ENCODE peak calls at places on chromosomes 1 and 21, in five cellular contexts. F, L, X, W and U are unnamed samples.
A peak's percentile ranks its signal among the peaks of the same experiment; 100 is the strongest.

GRCh38 chr1:225750420-225750819 is 27.2 kb upstream of the SRP9 start:
- DNase-seq in X (no peak), W (no peak), L (no peak), F (no peak), U (no peak)

GRCh38 chr1:91889717-91890459 is 3.9 kb upstream of the TGFBR3 start:
- DNase-seq in X (peak; percentile 53), W (no peak), L (peak; percentile 93), F (no peak), U (no peak)

GRCh38 chr1:91783423-91784162 is 102.4 kb downstream of the TGFBR3 start:
- DNase-seq in L (no peak), W (no peak), X (peak; percentile 71), F (no peak), U (no peak)

GRCh38 chr1:167924553-167925223 is 10.8 kb upstream of the ADCY10 start:
- DNase-seq in W (no peak), L (no peak), X (no peak), F (no peak), U (no peak)

GRCh38 chr1:36653850-36654249 is 171.1 kb upstream of the CSF3R start:
- DNase-seq in L (peak; percentile 44), X (peak; percentile 8), W (no peak), F (no peak), U (no peak)

GRCh38 chr1:223010552-223011229 is 132.4 kb downstream of the TLR5 start:
- DNase-seq in W (no peak), L (no peak), X (peak; percentile 63), F (no peak), U (no peak)

GRCh38 chr1:44154665-44155064 is 13.2 kb upstream of the KLF18 start:
- DNase-seq in F (no peak), L (peak; percentile 98), X (peak; percentile 32), W (no peak), U (no peak)

GRCh38 chr1:93783876-93784275 is 95.1 kb downstream of the DNTTIP2 start:
- DNase-seq in W (no peak), L (no peak), X (no peak), F (peak; percentile 17), U (no peak)

GRCh38 chr1:234775477-234776246 is 165.7 kb upstream of the IRF2BP2 start:
- DNase-seq in W (no peak), X (peak; percentile 43), L (peak; percentile 48), F (peak; percentile 26), U (no peak)

GRCh38 chr1:65606426-65606825 is 186.0 kb downstream of the LEPR start:
- DNase-seq in L (no peak), F (no peak), X (no peak), W (no peak), U (no peak)

GRCh38 chr1:22625262-22625925 is 11.0 kb upstream of the C1QA start:
- DNase-seq in L (no peak), F (peak; percentile 88), W (peak; percentile 45), X (peak; percentile 4), U (peak; percentile 25)

GRCh38 chr21:38610573-38611251 is 112.4 kb upstream of the ERG start:
- DNase-seq in L (no peak), F (no peak), W (no peak), X (no peak), U (no peak)

GRCh38 chr1:48946070-48946469 is 169.4 kb upstream of the BEND5 start:
- DNase-seq in F (no peak), X (no peak), L (no peak), W (no peak), U (no peak)

GRCh38 chr1:218482683-218483082 is 137.5 kb downstream of the TGFB2 start:
- DNase-seq in W (no peak), L (no peak), X (no peak), F (no peak), U (peak; percentile 94)

GRCh38 chr21:28974531-28975227 is 18.0 kb downstream of the LTN1 start:
- DNase-seq in X (no peak), W (no peak), L (no peak), F (no peak), U (no peak)

GRCh38 chr1:115343200-115343737 is 5.2 kb upstream of the NGF start:
- DNase-seq in L (no peak), X (no peak), F (no peak), W (peak; percentile 34), U (no peak)

GRCh38 chr1:11299225-11299574 is 26.2 kb downstream of the UBIAD1 start:
- DNase-seq in L (no peak), X (no peak), W (no peak), F (no peak), U (no peak)

GRCh38 chr1:61973100-61973837 is 221.4 kb upstream of the L1TD1 start:
- DNase-seq in F (no peak), X (no peak), L (no peak), W (no peak), U (no peak)

GRCh38 chr1:209704584-209704983 is at the start of gene HSD11B1:
- DNase-seq in L (no peak), W (no peak), F (no peak), X (peak; percentile 17), U (peak; percentile 98)

GRCh38 chr1:216630532-216630931 is 92.7 kb downstream of the ESRRG start:
- DNase-seq in L (no peak), X (no peak), W (no peak), F (no peak), U (no peak)

GRCh38 chr21:38247738-38248509 is 8.9 kb upstream of the KCNJ15 start:
- DNase-seq in F (no peak), L (no peak), X (no peak), W (no peak), U (no peak)

GRCh38 chr1:229108598-229109201 is 162.2 kb upstream of the RAB4A start:
- DNase-seq in W (no peak), L (no peak), X (no peak), F (peak; percentile 65), U (no peak)
- H3K4me1 ChIP-seq in W (no peaks in the 10 kb centered on the region), L (no peaks in the 10 kb centered on the region), X (no peaks in the 10 kb centered on the region), F (peaks cover 5% of the 10 kb centered on the region), U (peaks cover 5% of the 10 kb centered on the region)

GRCh38 chr1:27403065-27403726 is 10.8 kb downstream of the GPR3 start:
- DNase-seq in F (peak; percentile 85), X (peak; percentile 48), L (no peak), W (no peak), U (peak; percentile 56)
- H3K4me1 ChIP-seq in F (peaks cover 24% of the 10 kb centered on the region), X (peaks cover 31% of the 10 kb centered on the region), L (no peaks in the 10 kb centered on the region), W (no peaks in the 10 kb centered on the region), U (peaks cover 27% of the 10 kb centered on the region)

GRCh38 chr1:207807395-207808321 is 55.8 kb downstream of the CD46 start:
- DNase-seq in X (no peak), W (no peak), F (peak; percentile 39), L (no peak), U (no peak)
- H3K4me1 ChIP-seq in X (peaks cover 35% of the 10 kb centered on the region), W (no peaks in the 10 kb centered on the region), F (no peaks in the 10 kb centered on the region), L (no peaks in the 10 kb centered on the region), U (peaks cover 15% of the 10 kb centered on the region)

GRCh38 chr1:113903496-113904291 is 905 bp downstream of the AP4B1 start:
- DNase-seq in W (peak; percentile 16), L (no peak), F (no peak), X (no peak), U (no peak)

GRCh38 chr1:113901171-113901570 is 3.4 kb downstream of the AP4B1 start:
- DNase-seq in X (no peak), F (no peak), L (no peak), W (no peak), U (no peak)

GRCh38 chr1:113904292-113904673 is 316 bp downstream of the AP4B1 start:
- DNase-seq in W (no peak), F (peak; percentile 81), X (no peak), L (no peak), U (no peak)

GRCh38 chr1:113905435-113905861 is 322 bp downstream of the DCLRE1B start:
- DNase-seq in X (no peak), F (peak; percentile 90), W (no peak), L (peak; percentile 59), U (peak; percentile 28)

GRCh38 chr1:113904674-113905434 is at the start of the genes AP4B1 and DCLRE1B:
- DNase-seq in X (peak; percentile 100), W (peak; percentile 99), F (peak; percentile 99), L (peak; percentile 100), U (peak; percentile 100)
- H3K4me1 ChIP-seq in X (no peaks in the 10 kb centered on the region), W (peaks cover 62% of the 10 kb centered on the region), F (no peaks in the 10 kb centered on the region), L (peaks cover 10% of the 10 kb centered on the region), U (peaks cover 3% of the 10 kb centered on the region)

DNA sequence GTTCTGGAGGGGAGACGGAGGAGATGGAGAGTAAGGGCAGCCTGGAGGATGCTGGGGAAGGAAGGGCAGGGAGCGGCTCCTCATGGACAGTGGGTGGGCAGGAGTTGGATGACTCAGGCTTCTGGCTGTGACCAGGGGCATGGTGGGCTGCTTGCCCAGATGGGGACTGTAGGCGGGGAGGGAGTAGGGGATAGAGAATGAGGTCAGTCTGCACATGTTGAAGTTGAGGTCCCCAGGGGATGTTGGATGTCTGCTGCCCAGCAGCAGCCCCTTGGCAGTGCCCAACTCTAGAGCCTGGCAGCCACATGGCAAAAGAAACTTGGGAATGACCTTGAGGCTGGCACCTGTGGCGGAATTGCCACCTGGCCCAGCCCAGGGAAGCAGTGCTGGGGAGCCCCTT is 6.4 kb downstream of the SELENON start:
- DNase-seq in X (peak; percentile 76), L (no peak), F (no peak), W (no peak), U (no peak)
- H3K4me1 ChIP-seq in X (peaks cover 11% of the 10 kb centered on the region), L (no peaks in the 10 kb centered on the region), F (peaks cover 4% of the 10 kb centered on the region), W (peaks cover 3% of the 10 kb centered on the region), U (peaks cover 8% of the 10 kb centered on the region)

DNA sequence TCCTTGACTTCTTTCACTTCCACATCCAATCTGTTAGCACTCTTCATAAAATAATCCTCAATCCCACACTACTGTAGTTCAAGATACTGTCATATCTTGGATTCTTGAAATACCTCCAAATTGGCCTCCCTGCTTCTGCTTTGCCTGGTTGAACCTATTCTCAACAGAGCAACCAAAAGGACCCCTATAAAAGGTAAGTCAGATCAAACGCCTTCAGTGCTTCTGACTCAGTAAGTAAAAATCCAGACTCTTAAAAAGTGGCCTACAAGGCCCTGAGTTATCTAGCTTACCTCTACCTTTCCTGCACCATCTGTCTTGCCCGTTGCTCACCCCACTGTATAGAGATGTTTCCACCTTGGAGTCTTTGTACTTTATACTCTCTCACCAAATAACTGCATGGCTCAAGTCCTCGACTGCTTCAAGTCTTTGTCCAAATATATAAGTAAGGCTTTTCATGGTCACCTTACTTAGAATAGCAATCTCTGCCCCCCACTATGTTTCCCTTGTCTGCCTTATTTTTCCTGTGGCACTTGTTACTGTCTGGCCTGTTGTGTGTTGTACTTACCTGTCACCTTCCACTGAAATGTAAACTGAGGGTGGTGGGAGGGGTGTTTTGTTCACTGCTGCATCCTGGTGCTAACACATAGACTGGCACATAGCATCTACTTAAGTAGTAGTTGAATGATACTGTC is 5.1 kb upstream of the PIGV start:
- DNase-seq in X (no peak), L (no peak), W (no peak), F (no peak), U (no peak)
- H3K4me1 ChIP-seq in X (peaks cover 27% of the 10 kb centered on the region), L (peaks cover 50% of the 10 kb centered on the region), W (peaks cover 37% of the 10 kb centered on the region), F (peaks cover 21% of the 10 kb centered on the region), U (peaks cover 37% of the 10 kb centered on the region)

DNA sequence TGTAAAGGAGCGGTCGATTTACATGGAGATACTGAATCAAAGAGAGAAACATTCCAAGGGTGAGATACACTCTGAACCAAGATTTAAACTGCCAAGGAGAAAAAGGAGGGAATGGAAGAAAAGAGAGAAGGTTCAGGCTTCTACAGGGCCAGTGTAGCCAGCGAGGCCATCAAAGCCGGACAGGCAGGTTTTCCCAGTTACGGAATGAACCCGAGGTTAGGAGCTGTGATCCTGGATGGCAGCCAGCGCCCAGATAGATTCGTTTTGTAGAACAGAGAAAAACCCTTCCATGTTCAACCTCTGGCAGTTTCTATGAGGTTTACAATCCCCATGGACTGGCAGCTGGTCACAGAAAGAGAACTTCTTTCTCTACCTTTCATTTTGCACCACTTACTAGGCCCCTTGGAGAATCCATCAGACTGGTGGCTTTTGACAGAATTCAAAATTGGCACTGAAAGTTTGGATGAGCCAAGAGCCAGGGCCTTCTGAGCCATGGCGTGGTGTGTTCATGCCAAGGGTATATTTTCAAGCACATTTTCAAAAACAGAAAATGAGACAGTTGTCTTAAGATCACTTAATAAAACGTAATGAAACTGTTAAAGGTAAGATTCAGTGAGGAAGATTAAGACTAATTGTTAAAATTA is 171.5 kb downstream of the RUNX1 start:
- DNase-seq in X (no peak), F (no peak), L (peak; percentile 76), W (no peak), U (no peak)
- H3K4me1 ChIP-seq in X (peaks cover 20% of the 10 kb centered on the region), F (no peaks in the 10 kb centered on the region), L (peaks cover 70% of the 10 kb centered on the region), W (peaks cover 46% of the 10 kb centered on the region), U (no peaks in the 10 kb centered on the region)